ENCODE peak calls at places on chromosome 4, in eight cellular contexts. E, C, M, U, G, I, Q and P are unnamed samples.

GRCh38 chr4:155891058-155891457 is 12.4 kb upstream of the TDO2 start:
- DNase-seq in E (no peak), C (no peak), M (no peak), U (peak), G (no peak), I (no peak), Q (no peak), P (no peak)

GRCh38 chr4:38069271-38069760 is 109.1 kb downstream of the PTTG2 start:
- DNase-seq in E (no peak), C (no peak), M (no peak), U (no peak), G (no peak), I (peak), Q (no peak), P (no peak)

GRCh38 chr4:97646997-97647396 is 496.3 kb downstream of the STPG2 start:
- DNase-seq in E (no peak), C (no peak), M (no peak), U (no peak), G (no peak), I (no peak), Q (no peak), P (peak)

GRCh38 chr4:57037982-57038604 is 59.4 kb downstream of the POLR2B start:
- DNase-seq in E (no peak), C (no peak), M (no peak), U (peak), G (peak), I (peak), Q (peak), P (peak)

GRCh38 chr4:57116245-57116644 is 6.1 kb upstream of the IGFBP7 start:
- DNase-seq in E (no peak), C (no peak), M (no peak), U (no peak), G (no peak), I (no peak), Q (no peak), P (no peak)

GRCh38 chr4:113292371-113293042 is 243.1 kb downstream of the ANK2 start:
- DNase-seq in E (no peak), C (no peak), M (no peak), U (peak), G (peak), I (peak), Q (no peak), P (peak)

GRCh38 chr4:82360298-82361177 is 13.3 kb downstream of the HNRNPD start:
- DNase-seq in E (no peak), C (no peak), M (no peak), U (no peak), G (no peak), I (peak), Q (no peak), P (no peak)

GRCh38 chr4:118344801-118345200 is 8.0 kb downstream of the PRSS12 start:
- DNase-seq in E (no peak), C (no peak), M (no peak), U (no peak), G (no peak), I (no peak), Q (no peak), P (no peak)

GRCh38 chr4:1767058-1767769 is 25.9 kb upstream of the FGFR3 start:
- DNase-seq in E (no peak), C (no peak), M (no peak), U (peak), G (no peak), I (peak), Q (no peak), P (no peak)

GRCh38 chr4:20260821-20261220 is 9.1 kb downstream of the SLIT2 start:
- DNase-seq in E (no peak), C (no peak), M (no peak), U (peak), G (no peak), I (no peak), Q (no peak), P (no peak)

GRCh38 chr4:1401409-1402020 is 4.7 kb downstream of the NKX1-1 start:
- DNase-seq in E (no peak), C (no peak), M (no peak), U (no peak), G (peak), I (peak), Q (no peak), P (no peak)

GRCh38 chr4:140672366-140672765 is 83.8 kb downstream of the TBC1D9 start:
- DNase-seq in E (no peak), C (no peak), M (no peak), U (no peak), G (no peak), I (no peak), Q (no peak), P (no peak)

GRCh38 chr4:138401330-138401729 is 159.2 kb upstream of the SLC7A11 start:
- DNase-seq in E (no peak), C (no peak), M (no peak), U (no peak), G (peak), I (no peak), Q (no peak), P (peak)

GRCh38 chr4:102600689-102601088 is 99.5 kb downstream of the NFKB1 start:
- DNase-seq in E (no peak), C (no peak), M (no peak), U (no peak), G (no peak), I (no peak), Q (no peak), P (no peak)

GRCh38 chr4:52052475-52052780 is 1.3 kb downstream of the SPATA18 start:
- DNase-seq in E (peak), C (no peak), M (no peak), U (peak), G (peak), I (peak), Q (no peak), P (peak)

GRCh38 chr4:4852591-4853362 is 6.7 kb upstream of the MSX1 start:
- DNase-seq in E (no peak), C (no peak), M (no peak), U (peak), G (no peak), I (peak), Q (peak), P (peak)

GRCh38 chr4:128068927-128069326 is 7.8 kb downstream of the LARP1B start:
- DNase-seq in E (no peak), C (no peak), M (no peak), U (peak), G (no peak), I (peak), Q (no peak), P (peak)

GRCh38 chr4:82268050-82268825 is 105.6 kb downstream of the HNRNPD start:
- DNase-seq in E (peak), C (peak), M (peak), U (peak), G (peak), I (peak), Q (peak), P (peak)

GRCh38 chr4:94039226-94039625 is 168.4 kb upstream of the SMARCAD1 start:
- DNase-seq in E (no peak), C (no peak), M (no peak), U (no peak), G (no peak), I (no peak), Q (no peak), P (no peak)

GRCh38 chr4:51842167-51842553 is 793 bp upstream of the DCUN1D4 start:
- DNase-seq in E (peak), C (no peak), M (no peak), U (peak), G (peak), I (no peak), Q (no peak), P (peak)

GRCh38 chr4:147635348-147635747 is 18.2 kb downstream of the TMEM184C start:
- DNase-seq in E (no peak), C (no peak), M (no peak), U (no peak), G (no peak), I (no peak), Q (no peak), P (no peak)

GRCh38 chr4:8571702-8572685 is 8.2 kb upstream of the GPR78 start:
- DNase-seq in E (no peak), C (no peak), M (no peak), U (no peak), G (no peak), I (no peak), Q (no peak), P (no peak)

GRCh38 chr4:189202869-189203271 is 737.8 kb upstream of the FRG1 start:
- DNase-seq in E (no peak), C (no peak), M (no peak), U (peak), G (no peak), I (peak), Q (no peak), P (no peak)

GRCh38 chr4:76585270-76585669 is 150.2 kb downstream of the SHROOM3 start:
- DNase-seq in E (no peak), C (no peak), M (no peak), U (no peak), G (no peak), I (no peak), Q (no peak), P (no peak)

GRCh38 chr4:182225257-182225852 is 17.8 kb upstream of the TENM3 start:
- DNase-seq in E (no peak), C (no peak), M (no peak), U (no peak), G (no peak), I (no peak), Q (no peak), P (no peak)

GRCh38 chr4:158374318-158374717 is 147.4 kb upstream of the RXFP1 start:
- DNase-seq in E (no peak), C (no peak), M (no peak), U (no peak), G (no peak), I (no peak), Q (no peak), P (no peak)

GRCh38 chr4:93981594-93981993 is 153.0 kb downstream of the ATOH1 start:
- DNase-seq in E (no peak), C (no peak), M (no peak), U (no peak), G (no peak), I (no peak), Q (no peak), P (no peak)

GRCh38 chr4:2258091-2259035 is 3.5 kb downstream of the MXD4 start:
- DNase-seq in E (peak), C (no peak), M (no peak), U (no peak), G (peak), I (no peak), Q (no peak), P (peak)